ENCODE peak calls at places on chromosomes 7 and 10, in six cellular contexts. M is CD8-positive, alpha-beta T cell; E is Karpas-422; Z is esophagus squamous epithelium; Y is upper lobe of right lung; T is naive thymus-derived CD4-positive, alpha-beta T cell. K is an unnamed sample.

GRCh38 chr10:98790817-98791216 is 344.1 kb upstream of the HPS1 start:
- DNase-seq in M (no peak), E (peak; percentile 51), Z (no peak), Y (no peak), T (no peak), K (no peak)

GRCh38 chr7:2814682-2815522 is 29.2 kb downstream of the GNA12 start:
- DNase-seq in M (no peak), E (no peak), Z (no peak), Y (peak; percentile 57), T (no peak), K (no peak)

GRCh38 chr10:114576132-114576487 is 82.0 kb downstream of the ABLIM1 start:
- DNase-seq in M (no peak), E (no peak), Z (no peak), Y (no peak), T (no peak), K (no peak)

GRCh38 chr7:106369349-106369748 is 84.6 kb upstream of the NAMPT start:
- DNase-seq in M (peak; percentile 18), E (peak; percentile 17), Z (no peak), Y (no peak), T (no peak), K (no peak)

GRCh38 chr10:133336131-133337078 is at the start of gene CALY:
- DNase-seq in M (peak; percentile 92), E (no peak), Z (no peak), Y (peak; percentile 77), T (peak; percentile 92), K (no peak)

GRCh38 chr10:98096731-98097130 is 37.7 kb upstream of the R3HCC1L start:
- DNase-seq in M (no peak), E (no peak), Z (no peak), Y (no peak), T (no peak), K (no peak)

GRCh38 chr7:104552102-104552501 is 223.7 kb downstream of the LHFPL3 start:
- DNase-seq in M (no peak), E (peak; percentile 81), Z (no peak), Y (no peak), T (no peak), K (peak; percentile 69)

GRCh38 chr7:27553288-27553687 is 109.4 kb downstream of the HIBADH start:
- DNase-seq in M (no peak), E (no peak), Z (no peak), Y (no peak), T (no peak), K (no peak)

GRCh38 chr10:61634711-61635110 is 28.0 kb upstream of the CABCOCO1 start:
- DNase-seq in M (no peak), E (no peak), Z (no peak), Y (no peak), T (no peak), K (no peak)

GRCh38 chr7:77827999-77828398 is 29.4 kb downstream of the PHTF2 start:
- DNase-seq in M (no peak), E (peak; percentile 85), Z (no peak), Y (no peak), T (no peak), K (no peak)

DNA sequence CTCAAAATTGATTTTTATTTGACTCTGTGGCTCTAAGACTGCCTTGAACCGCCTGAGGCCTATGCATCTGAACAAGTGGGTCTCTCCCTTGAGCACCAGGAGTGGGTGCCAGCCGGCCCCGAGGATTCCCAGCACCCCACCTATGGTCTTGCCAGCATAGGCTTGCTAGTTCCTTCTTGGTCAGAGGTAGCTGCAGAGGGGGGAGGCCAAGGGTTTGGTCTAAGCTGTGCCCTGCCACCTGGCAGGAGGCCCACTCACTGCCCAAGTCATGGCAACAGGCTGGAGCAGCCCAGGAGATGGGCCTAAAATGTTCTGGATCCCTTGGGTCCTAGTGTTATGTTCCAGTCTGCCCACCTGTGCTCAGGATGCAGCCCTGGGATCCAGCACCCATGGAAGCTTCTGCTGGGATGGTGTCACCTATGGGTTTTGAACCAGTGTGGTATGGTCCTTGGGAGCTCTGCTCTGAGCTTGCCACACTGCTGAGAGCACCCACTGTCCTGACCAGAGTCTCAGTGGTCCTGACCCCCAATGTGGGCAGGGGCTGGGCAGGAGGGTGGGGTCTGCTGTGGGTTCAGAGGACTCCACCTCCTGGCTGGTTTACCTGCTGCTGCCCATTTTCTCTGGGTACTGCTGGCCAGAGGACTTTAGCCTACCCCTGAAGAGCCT is 12.6 kb downstream of the YKT6 start:
- DNase-seq in M (no peak), E (no peak), Z (no peak), Y (peak; percentile 49), T (no peak), K (no peak)
- H3K9me3 ChIP-seq in M (no peaks in the 10 kb centered on the region), E (no peaks in the 10 kb centered on the region), Z (no peaks in the 10 kb centered on the region), Y (no peaks in the 10 kb centered on the region), T (no peaks in the 10 kb centered on the region), K (no peaks in the 10 kb centered on the region)

DNA sequence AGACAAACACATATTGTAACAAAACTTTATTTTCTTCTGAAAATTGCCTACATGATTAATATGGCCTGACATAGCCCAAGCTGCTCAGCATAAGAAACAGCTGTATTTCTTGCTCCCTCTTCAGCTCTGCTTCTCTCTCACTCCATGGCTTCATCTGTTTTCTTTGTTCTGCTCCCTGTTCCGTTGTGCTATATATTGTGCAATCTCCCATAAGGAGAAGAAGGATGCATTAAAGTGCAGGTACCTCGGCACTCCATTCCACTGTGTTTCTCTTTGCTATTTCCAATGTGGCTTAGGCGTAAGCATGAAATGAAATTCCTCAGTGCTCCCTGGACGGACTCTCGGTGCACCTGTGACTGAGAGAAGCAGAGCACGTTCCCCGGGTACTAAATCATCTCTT is 254.3 kb downstream of the GALNT17 start:
- DNase-seq in M (no peak), E (no peak), Z (no peak), Y (no peak), T (no peak), K (no peak)
- H3K9me3 ChIP-seq in M (no peaks in the 10 kb centered on the region), E (no peaks in the 10 kb centered on the region), Z (peaks cover 10% of the 10 kb centered on the region), Y (no peaks in the 10 kb centered on the region), T (no peaks in the 10 kb centered on the region), K (no peaks in the 10 kb centered on the region)

GRCh38 chr10:10294801-10295515 is 722.7 kb upstream of the CELF2 start:
- DNase-seq in M (no peak), E (no peak), Z (no peak), Y (no peak), T (no peak), K (no peak)
- H3K9me3 ChIP-seq in M (no peaks in the 10 kb centered on the region), E (no peaks in the 10 kb centered on the region), Z (no peaks in the 10 kb centered on the region), Y (no peaks in the 10 kb centered on the region), T (no peaks in the 10 kb centered on the region), K (no peaks in the 10 kb centered on the region)

GRCh38 chr10:105611244-105611798 is 970.2 kb downstream of the SORCS3 start:
- DNase-seq in M (no peak), E (no peak), Z (no peak), Y (no peak), T (no peak), K (no peak)

GRCh38 chr10:105615986-105616385 is 974.9 kb downstream of the SORCS3 start:
- DNase-seq in M (no peak), E (no peak), Z (no peak), Y (no peak), T (no peak), K (no peak)
- H3K9me3 ChIP-seq in M (no peaks in the 10 kb centered on the region), E (peaks cover 5% of the 10 kb centered on the region), Z (no peaks in the 10 kb centered on the region), Y (no peaks in the 10 kb centered on the region), T (no peaks in the 10 kb centered on the region), K (no peaks in the 10 kb centered on the region)

DNA sequence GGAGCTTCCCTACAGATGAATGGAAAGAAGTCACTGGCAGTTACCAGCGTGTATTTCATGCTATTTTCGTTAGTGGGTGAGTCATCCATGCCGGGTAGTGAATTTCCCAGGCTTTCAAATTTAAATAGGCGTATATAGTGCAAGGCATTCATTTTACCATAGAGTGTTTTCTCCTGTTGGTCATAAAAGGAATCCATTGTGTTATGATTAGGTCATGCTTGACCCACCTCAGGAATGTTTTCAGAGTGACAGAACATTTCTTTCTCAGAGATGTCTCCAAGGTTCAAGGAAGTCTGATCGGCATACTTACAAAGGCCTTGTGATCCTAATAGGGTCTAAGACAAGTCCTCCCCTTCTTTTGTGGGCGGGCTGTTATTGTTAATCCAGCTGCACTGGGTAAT is 110.7 kb downstream of the AKR1D1 start:
- DNase-seq in M (no peak), E (no peak), Z (no peak), Y (no peak), T (no peak), K (no peak)
- H3K9me3 ChIP-seq in M (no peaks in the 10 kb centered on the region), E (peaks cover 4% of the 10 kb centered on the region), Z (peaks cover 20% of the 10 kb centered on the region), Y (peaks cover 6% of the 10 kb centered on the region), T (no peaks in the 10 kb centered on the region), K (no peaks in the 10 kb centered on the region)

GRCh38 chr7:138563808-138564207 is 103.7 kb downstream of the TRIM24 start:
- DNase-seq in M (no peak), E (no peak), Z (no peak), Y (no peak), T (no peak), K (no peak)

GRCh38 chr7:138555684-138556083 is 95.6 kb downstream of the TRIM24 start:
- DNase-seq in M (no peak), E (no peak), Z (no peak), Y (no peak), T (no peak), K (no peak)

GRCh38 chr7:138556771-138557484 is 96.9 kb downstream of the TRIM24 start:
- DNase-seq in M (no peak), E (no peak), Z (no peak), Y (no peak), T (no peak), K (no peak)

GRCh38 chr7:138554674-138555073 is 94.6 kb downstream of the TRIM24 start:
- DNase-seq in M (no peak), E (no peak), Z (no peak), Y (no peak), T (no peak), K (no peak)

DNA sequence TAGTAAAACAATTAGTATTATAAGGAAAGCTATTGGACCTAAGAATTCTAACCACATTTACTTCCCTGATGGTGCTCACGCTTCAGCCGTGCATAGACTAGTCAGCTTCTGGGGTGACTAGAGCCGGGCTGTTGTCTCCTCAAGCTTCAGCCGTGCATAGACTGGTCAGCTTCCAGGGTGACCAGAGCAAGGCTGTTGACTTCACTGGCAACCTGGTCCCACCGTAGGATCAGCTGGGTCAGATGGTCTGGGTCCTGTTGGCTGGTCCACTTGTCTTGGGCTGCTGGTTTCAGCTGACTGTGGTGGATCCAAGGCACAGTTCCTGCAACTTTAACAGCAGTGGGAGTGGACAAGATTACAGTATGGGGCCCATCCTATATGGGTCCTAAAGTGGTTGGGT is 99.4 kb downstream of the TRIM24 start:
- DNase-seq in M (no peak), E (no peak), Z (no peak), Y (no peak), T (no peak), K (no peak)
- H3K9me3 ChIP-seq in M (peaks cover 27% of the 10 kb centered on the region), E (peaks cover 44% of the 10 kb centered on the region), Z (peaks cover 96% of the 10 kb centered on the region), Y (peaks cover 22% of the 10 kb centered on the region), T (peaks cover 23% of the 10 kb centered on the region), K (peaks cover 19% of the 10 kb centered on the region)